ENCODE peak calls at places on chromosomes 7 and 10, in seven cellular contexts. W, J, Z, K, P, G and H are unnamed samples.

GRCh38 chr7:36667007-36667406 is 57.3 kb downstream of the AOAH start:
- DNase-seq in W (no peak), J (no peak), Z (peak; percentile 78), K (no peak), P (no peak), G (no peak), H (no peak)

GRCh38 chr10:73908853-73909611 is 1.9 kb upstream of the PLAU start:
- DNase-seq in W (peak; percentile 97), J (no peak), Z (peak; percentile 97), K (no peak), P (no peak), G (peak; percentile 85), H (peak; percentile 77)

GRCh38 chr7:137681657-137682562 is 164.9 kb downstream of the DGKI start:
- DNase-seq in W (peak; percentile 88), J (no peak), Z (peak; percentile 94), K (no peak), P (no peak), G (peak; percentile 90), H (no peak)

GRCh38 chr7:2450198-2451107 is 25.7 kb downstream of the GRIFIN start:
- DNase-seq in W (no peak), J (no peak), Z (no peak), K (no peak), P (no peak), G (no peak), H (no peak)

GRCh38 chr7:142280263-142280662 is 22.4 kb upstream of the PRSS58 start:
- DNase-seq in W (no peak), J (no peak), Z (no peak), K (no peak), P (no peak), G (no peak), H (no peak)

GRCh38 chr7:87447251-87447650 is 28.2 kb downstream of the ABCB4 start:
- DNase-seq in W (no peak), J (no peak), Z (peak; percentile 56), K (no peak), P (no peak), G (peak; percentile 7), H (no peak)

GRCh38 chr10:63491558-63492316 is 26.0 kb upstream of the JMJD1C start:
- DNase-seq in W (peak; percentile 94), J (no peak), Z (peak; percentile 53), K (no peak), P (peak; percentile 78), G (peak; percentile 93), H (no peak)

GRCh38 chr10:77836299-77836820 is 90.2 kb downstream of the DLG5 start:
- DNase-seq in W (peak; percentile 10), J (peak; percentile 82), Z (no peak), K (peak; percentile 77), P (peak; percentile 69), G (no peak), H (no peak)

GRCh38 chr10:68105820-68106219 is 3.5 kb upstream of the MYPN start:
- DNase-seq in W (peak; percentile 28), J (no peak), Z (peak; percentile 58), K (no peak), P (no peak), G (peak; percentile 83), H (no peak)

GRCh38 chr10:16116404-16117304 is 256.3 kb upstream of the MINDY3 start:
- DNase-seq in W (peak; percentile 6), J (no peak), Z (no peak), K (no peak), P (no peak), G (peak; percentile 22), H (no peak)

GRCh38 chr10:125868372-125868975 is 12.6 kb downstream of the DHX32 start:
- DNase-seq in W (peak; percentile 66), J (no peak), Z (peak; percentile 53), K (no peak), P (no peak), G (peak; percentile 68), H (no peak)

GRCh38 chr7:144830811-144831210 is 5.0 kb downstream of the TPK1 start:
- DNase-seq in W (peak; percentile 31), J (no peak), Z (peak; percentile 18), K (no peak), P (no peak), G (no peak), H (no peak)

DNA sequence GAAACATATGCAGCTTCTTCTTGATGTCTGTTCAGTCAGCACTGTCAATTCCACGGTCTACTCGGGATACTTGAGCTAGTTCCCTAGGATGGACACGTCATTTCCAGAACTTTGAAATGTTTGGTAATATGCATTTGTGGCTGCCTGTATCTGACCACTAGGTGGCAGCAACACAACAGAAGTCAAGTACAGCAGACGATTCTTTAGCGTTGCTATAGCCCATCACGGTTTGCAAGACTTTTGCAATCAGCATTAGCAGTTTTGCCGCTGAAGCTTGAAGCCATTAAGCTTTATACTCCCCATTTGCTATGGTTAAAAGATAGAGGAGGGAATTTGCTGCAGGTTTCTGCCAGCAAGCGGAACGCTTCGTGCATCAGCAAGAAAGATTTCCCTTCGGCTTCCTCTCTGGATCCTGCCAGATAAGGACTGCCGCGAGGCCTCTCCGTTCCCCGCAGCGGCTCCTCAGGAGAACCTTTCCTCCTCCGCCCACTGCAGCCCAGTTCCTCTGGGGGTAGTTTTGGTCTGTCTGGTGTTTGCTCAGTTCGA is 63.5 kb downstream of the ABCC2 start:
- DNase-seq in W (peak; percentile 96), J (peak; percentile 80), Z (peak; percentile 82), K (no peak), P (peak; percentile 65), G (peak; percentile 96), H (peak; percentile 78)
- H3K4me3 ChIP-seq in W (no peak overlapping the region), J (no peak overlapping the region), Z (no peak overlapping the region), K (no peak overlapping the region), P (peak overlapping the region; percentile 18), G (peak overlapping the region; percentile 71), H (no peak overlapping the region)

GRCh38 chr7:150964593-150965111 is 13.5 kb downstream of the KCNH2 start:
- DNase-seq in W (no peak), J (no peak), Z (no peak), K (peak; percentile 36), P (no peak), G (no peak), H (no peak)

GRCh38 chr7:150968056-150968455 is 10.1 kb downstream of the KCNH2 start:
- DNase-seq in W (no peak), J (no peak), Z (no peak), K (no peak), P (no peak), G (no peak), H (no peak)

GRCh38 chr7:150967332-150967731 is 10.8 kb downstream of the KCNH2 start:
- DNase-seq in W (no peak), J (no peak), Z (no peak), K (no peak), P (no peak), G (no peak), H (no peak)

GRCh38 chr7:150965273-150965830 is 12.8 kb downstream of the KCNH2 start:
- DNase-seq in W (no peak), J (no peak), Z (no peak), K (peak; percentile 24), P (no peak), G (no peak), H (no peak)

GRCh38 chr7:150966002-150966401 is 12.1 kb downstream of the KCNH2 start:
- DNase-seq in W (no peak), J (no peak), Z (no peak), K (no peak), P (no peak), G (no peak), H (no peak)
- H3K4me1 ChIP-seq in W (peaks cover 3% of the 10 kb centered on the region), J (peaks cover 9% of the 10 kb centered on the region), Z (no peaks in the 10 kb centered on the region), K (no peaks in the 10 kb centered on the region), P (no peaks in the 10 kb centered on the region), G (no peaks in the 10 kb centered on the region), H (no peaks in the 10 kb centered on the region)

GRCh38 chr7:20797174-20798080 is 10.7 kb upstream of the SP8 start:
- DNase-seq in W (no peak), J (no peak), Z (no peak), K (peak; percentile 53), P (no peak), G (no peak), H (no peak)

GRCh38 chr7:20798081-20798693 is 11.5 kb upstream of the SP8 start:
- DNase-seq in W (no peak), J (no peak), Z (no peak), K (peak; percentile 66), P (no peak), G (peak; percentile 58), H (peak; percentile 82)

GRCh38 chr7:20798694-20799121 is 12.0 kb upstream of the SP8 start:
- DNase-seq in W (no peak), J (no peak), Z (no peak), K (no peak), P (no peak), G (no peak), H (no peak)

GRCh38 chr7:20796565-20796964 is 9.9 kb upstream of the SP8 start:
- DNase-seq in W (no peak), J (no peak), Z (no peak), K (no peak), P (no peak), G (no peak), H (no peak)

DNA sequence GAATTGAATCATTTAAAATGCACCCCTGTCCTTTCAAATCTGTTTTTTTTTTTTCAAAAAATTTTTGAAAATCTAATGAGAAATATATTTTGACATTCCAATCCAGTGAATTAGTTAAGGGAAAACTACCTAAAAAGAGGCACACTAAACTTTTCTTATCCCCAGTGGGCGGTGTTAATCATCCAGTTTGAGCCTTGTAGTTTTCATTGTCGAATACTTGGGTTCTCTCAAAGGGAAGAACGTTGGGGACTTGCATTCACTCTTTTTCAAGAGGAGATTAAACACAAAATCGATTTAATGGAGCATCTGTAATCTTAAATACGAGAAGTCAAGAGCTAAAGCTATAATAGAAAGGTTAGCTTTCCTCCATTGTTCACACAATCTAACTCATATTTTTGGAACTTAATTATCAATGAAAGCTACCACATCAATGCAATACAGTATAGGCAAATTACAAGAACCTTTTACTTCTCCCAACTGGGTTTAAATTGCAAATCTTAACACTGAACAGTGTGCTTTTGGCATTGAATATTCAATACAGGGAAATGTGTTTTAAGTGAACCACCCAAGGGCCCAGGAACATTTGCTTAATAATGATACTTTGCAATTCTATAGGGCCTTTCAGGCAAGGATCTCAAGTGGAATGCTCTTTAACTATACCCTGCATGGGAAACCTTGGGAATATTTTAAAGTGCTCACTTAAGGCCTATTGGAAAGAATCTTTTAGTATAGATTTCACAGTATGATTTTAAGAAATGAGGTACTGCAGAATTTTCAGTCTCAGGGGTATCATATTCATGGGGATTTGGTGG is 13.1 kb upstream of the SP8 start:
- DNase-seq in W (no peak), J (no peak), Z (no peak), K (no peak), P (no peak), G (no peak), H (no peak)
- H3K4me3 ChIP-seq in W (no peak overlapping the region), J (no peak overlapping the region), Z (no peak overlapping the region), K (no peak overlapping the region), P (no peak overlapping the region), G (no peak overlapping the region), H (no peak overlapping the region)

GRCh38 chr10:91591792-91592165 is 41.1 kb downstream of the PPP1R3C start:
- DNase-seq in W (no peak), J (no peak), Z (no peak), K (no peak), P (no peak), G (no peak), H (no peak)

GRCh38 chr10:91590904-91591791 is 41.7 kb downstream of the PPP1R3C start:
- DNase-seq in W (peak; percentile 97), J (no peak), Z (peak; percentile 86), K (peak; percentile 51), P (no peak), G (peak; percentile 44), H (no peak)

GRCh38 chr10:91593366-91593765 is 39.5 kb downstream of the PPP1R3C start:
- DNase-seq in W (no peak), J (no peak), Z (no peak), K (no peak), P (peak; percentile 62), G (no peak), H (no peak)

GRCh38 chr10:91590142-91590903 is 42.5 kb downstream of the PPP1R3C start:
- DNase-seq in W (peak; percentile 96), J (no peak), Z (peak; percentile 96), K (peak; percentile 51), P (peak; percentile 45), G (peak; percentile 92), H (peak; percentile 92)

GRCh38 chr10:91592282-91593020 is 40.4 kb downstream of the PPP1R3C start:
- DNase-seq in W (no peak), J (no peak), Z (no peak), K (no peak), P (no peak), G (no peak), H (no peak)
- H3K4me1 ChIP-seq in W (peaks cover 55% of the 10 kb centered on the region), J (no peaks in the 10 kb centered on the region), Z (peaks cover 54% of the 10 kb centered on the region), K (peaks cover 27% of the 10 kb centered on the region), P (no peaks in the 10 kb centered on the region), G (peaks cover 60% of the 10 kb centered on the region), H (peaks cover 12% of the 10 kb centered on the region)